ENCODE peak calls at places on chromosomes 4 and X, in five cellular contexts. One of them, this sample, is unnamed.

GRCh38 chr4:161936625-161937133 is 227.1 kb downstream of the FSTL5 start:
- DNase-seq in amniotic stem cell: peak; percentile 65
- DNase-seq in omental fat pad: no peak
- DNase-seq in endothelial cell: no peak
- DNase-seq in left colon: no peak
- DNase-seq in this sample: no peak

GRCh38 chrX:22194207-22194606 is 78.5 kb upstream of the CBLL2 start:
- DNase-seq in amniotic stem cell: no peak
- DNase-seq in omental fat pad: no peak
- DNase-seq in endothelial cell: no peak
- DNase-seq in left colon: no peak
- DNase-seq in this sample: no peak

GRCh38 chr4:188854451-188854850 is 715.2 kb downstream of the TRIML1 start:
- DNase-seq in amniotic stem cell: no peak
- DNase-seq in omental fat pad: no peak
- DNase-seq in endothelial cell: no peak
- DNase-seq in left colon: no peak
- DNase-seq in this sample: no peak

GRCh38 chrX:154401045-154401799 is 3.0 kb downstream of the RPL10 start:
- DNase-seq in amniotic stem cell: no peak
- DNase-seq in omental fat pad: no peak
- DNase-seq in endothelial cell: no peak
- DNase-seq in left colon: no peak
- DNase-seq in this sample: peak; percentile 49

GRCh38 chr4:152935138-152935537 is 985 bp upstream of the FHDC1 start:
- DNase-seq in amniotic stem cell: no peak
- DNase-seq in omental fat pad: no peak
- DNase-seq in endothelial cell: no peak
- DNase-seq in left colon: peak; percentile 77
- DNase-seq in this sample: peak; percentile 42

GRCh38 chr4:28009541-28009940 is 1148.9 kb downstream of the STIM2 start:
- DNase-seq in amniotic stem cell: no peak
- DNase-seq in omental fat pad: no peak
- DNase-seq in endothelial cell: no peak
- DNase-seq in left colon: no peak
- DNase-seq in this sample: no peak

GRCh38 chr4:136818811-136819210 is 713.5 kb downstream of the PCDH18 start:
- DNase-seq in amniotic stem cell: peak; percentile 3
- DNase-seq in omental fat pad: no peak
- DNase-seq in endothelial cell: no peak
- DNase-seq in left colon: no peak
- DNase-seq in this sample: no peak

GRCh38 chrX:140091276-140091886 is 126.1 kb upstream of the CXorf66 start:
- DNase-seq in amniotic stem cell: no peak
- DNase-seq in omental fat pad: no peak
- DNase-seq in endothelial cell: peak; percentile 31
- DNase-seq in left colon: no peak
- DNase-seq in this sample: peak; percentile 31

GRCh38 chrX:66680451-66680850 is 41.6 kb upstream of the EDA2R start:
- DNase-seq in amniotic stem cell: no peak
- DNase-seq in omental fat pad: no peak
- DNase-seq in endothelial cell: no peak
- DNase-seq in left colon: no peak
- DNase-seq in this sample: no peak

GRCh38 chrX:19560611-19561010 is 45.3 kb upstream of the MAP3K15 start:
- DNase-seq in amniotic stem cell: no peak
- DNase-seq in omental fat pad: no peak
- DNase-seq in endothelial cell: no peak
- DNase-seq in left colon: no peak
- DNase-seq in this sample: no peak

GRCh38 chr4:15755321-15755750 is 22.8 kb upstream of the CD38 start:
- DNase-seq in amniotic stem cell: no peak
- DNase-seq in omental fat pad: no peak
- DNase-seq in endothelial cell: no peak
- DNase-seq in left colon: no peak
- DNase-seq in this sample: no peak

GRCh38 chr4:48635310-48635709 is 144.8 kb downstream of the FRYL start:
- DNase-seq in amniotic stem cell: no peak
- DNase-seq in omental fat pad: no peak
- DNase-seq in endothelial cell: no peak
- DNase-seq in left colon: no peak
- DNase-seq in this sample: no peak

GRCh38 chr4:26736621-26737020 is 124.0 kb upstream of the STIM2 start:
- DNase-seq in amniotic stem cell: no peak
- DNase-seq in omental fat pad: no peak
- DNase-seq in endothelial cell: no peak
- DNase-seq in left colon: no peak
- DNase-seq in this sample: no peak

GRCh38 chrX:134294548-134294947 is 57.6 kb downstream of the CCDC160 start:
- DNase-seq in amniotic stem cell: no peak
- DNase-seq in omental fat pad: no peak
- DNase-seq in endothelial cell: no peak
- DNase-seq in left colon: no peak
- DNase-seq in this sample: no peak

GRCh38 chr4:166091914-166092510 is 219.0 kb downstream of the TLL1 start:
- DNase-seq in amniotic stem cell: peak; percentile 27
- DNase-seq in omental fat pad: no peak
- DNase-seq in endothelial cell: no peak
- DNase-seq in left colon: no peak
- DNase-seq in this sample: no peak

GRCh38 chrX:35741142-35741541 is 57.0 kb upstream of the MAGEB16 start:
- DNase-seq in amniotic stem cell: no peak
- DNase-seq in omental fat pad: no peak
- DNase-seq in endothelial cell: no peak
- DNase-seq in left colon: no peak
- DNase-seq in this sample: no peak

GRCh38 chr4:54683616-54684346 is 26.0 kb downstream of the KIT start:
- DNase-seq in amniotic stem cell: no peak
- DNase-seq in omental fat pad: no peak
- DNase-seq in endothelial cell: peak; percentile 26
- DNase-seq in left colon: no peak
- DNase-seq in this sample: no peak

GRCh38 chrX:132193872-132194574 is 25.2 kb downstream of the RAP2C start:
- DNase-seq in amniotic stem cell: no peak
- DNase-seq in omental fat pad: no peak
- DNase-seq in endothelial cell: no peak
- DNase-seq in left colon: no peak
- DNase-seq in this sample: no peak

GRCh38 chrX:154734101-154734781 is 16.6 kb downstream of the GAB3 start:
- DNase-seq in amniotic stem cell: no peak
- DNase-seq in omental fat pad: no peak
- DNase-seq in endothelial cell: no peak
- DNase-seq in left colon: no peak
- DNase-seq in this sample: peak; percentile 48

GRCh38 chr4:165070560-165070959 is 16.9 kb downstream of the TRIM75 start:
- DNase-seq in amniotic stem cell: no peak
- DNase-seq in omental fat pad: no peak
- DNase-seq in endothelial cell: no peak
- DNase-seq in left colon: no peak
- DNase-seq in this sample: no peak

GRCh38 chr4:152817331-152817730 is 37.6 kb downstream of the ARFIP1 start:
- DNase-seq in amniotic stem cell: no peak
- DNase-seq in omental fat pad: no peak
- DNase-seq in endothelial cell: no peak
- DNase-seq in left colon: no peak
- DNase-seq in this sample: no peak

This sample was measured in body of pancreas.